ENCODE peak calls at places on chromosomes 5 and 9, in seven cellular contexts. One of them, this sample, is unnamed.

GRCh38 chr9:104982543-104982942 is 54.6 kb upstream of the ABCA1 start:
- DNase-seq in mesenchymal stem cell: no peak
- DNase-seq in uterus: no peak
- DNase-seq in NCI-H1092: no peak
- DNase-seq in RWPE1: no peak
- DNase-seq in ureter: no peak
- DNase-seq in hepatic stellate cell: no peak
- DNase-seq in this sample: no peak

GRCh38 chr5:137498736-137499505 is at the start of gene SPOCK1:
- DNase-seq in mesenchymal stem cell: peak
- DNase-seq in uterus: peak
- DNase-seq in NCI-H1092: peak
- DNase-seq in RWPE1: peak
- DNase-seq in ureter: peak
- DNase-seq in hepatic stellate cell: peak
- DNase-seq in this sample: peak

GRCh38 chr5:149358818-149359217 is 972 bp downstream of the PCYOX1L start:
- DNase-seq in mesenchymal stem cell: peak
- DNase-seq in uterus: no peak
- DNase-seq in NCI-H1092: no peak
- DNase-seq in RWPE1: no peak
- DNase-seq in ureter: no peak
- DNase-seq in hepatic stellate cell: no peak
- DNase-seq in this sample: no peak

GRCh38 chr9:35078066-35078465 is 1.7 kb downstream of the FANCG start:
- DNase-seq in mesenchymal stem cell: no peak
- DNase-seq in uterus: no peak
- DNase-seq in NCI-H1092: no peak
- DNase-seq in RWPE1: no peak
- DNase-seq in ureter: no peak
- DNase-seq in hepatic stellate cell: no peak
- DNase-seq in this sample: no peak

GRCh38 chr9:131045300-131046092 is 36.5 kb downstream of the LAMC3 start:
- DNase-seq in mesenchymal stem cell: no peak
- DNase-seq in uterus: no peak
- DNase-seq in NCI-H1092: no peak
- DNase-seq in RWPE1: peak
- DNase-seq in ureter: no peak
- DNase-seq in hepatic stellate cell: no peak
- DNase-seq in this sample: no peak

GRCh38 chr9:14515564-14516198 is 177.6 kb downstream of the ZDHHC21 start:
- DNase-seq in mesenchymal stem cell: no peak
- DNase-seq in uterus: no peak
- DNase-seq in NCI-H1092: peak
- DNase-seq in RWPE1: no peak
- DNase-seq in ureter: no peak
- DNase-seq in hepatic stellate cell: no peak
- DNase-seq in this sample: no peak

GRCh38 chr5:57335092-57335491 is 147.5 kb downstream of the ACTBL2 start:
- DNase-seq in mesenchymal stem cell: peak
- DNase-seq in uterus: no peak
- DNase-seq in NCI-H1092: no peak
- DNase-seq in RWPE1: peak
- DNase-seq in ureter: no peak
- DNase-seq in hepatic stellate cell: peak
- DNase-seq in this sample: peak

GRCh38 chr5:103605277-103605676 is 42.7 kb upstream of the NUDT12 start:
- DNase-seq in mesenchymal stem cell: no peak
- DNase-seq in uterus: no peak
- DNase-seq in NCI-H1092: no peak
- DNase-seq in RWPE1: no peak
- DNase-seq in ureter: no peak
- DNase-seq in hepatic stellate cell: no peak
- DNase-seq in this sample: no peak

GRCh38 chr9:86341007-86341491 is 13.2 kb downstream of the TUT7 start:
- DNase-seq in mesenchymal stem cell: no peak
- DNase-seq in uterus: no peak
- DNase-seq in NCI-H1092: no peak
- DNase-seq in RWPE1: no peak
- DNase-seq in ureter: no peak
- DNase-seq in hepatic stellate cell: no peak
- DNase-seq in this sample: no peak

GRCh38 chr5:152113401-152113800 is 188.8 kb upstream of the GLRA1 start:
- DNase-seq in mesenchymal stem cell: no peak
- DNase-seq in uterus: no peak
- DNase-seq in NCI-H1092: no peak
- DNase-seq in RWPE1: no peak
- DNase-seq in ureter: no peak
- DNase-seq in hepatic stellate cell: no peak
- DNase-seq in this sample: peak

GRCh38 chr5:107869459-107870115 is 198.8 kb upstream of the EFNA5 start:
- DNase-seq in mesenchymal stem cell: peak
- DNase-seq in uterus: no peak
- DNase-seq in NCI-H1092: no peak
- DNase-seq in RWPE1: peak
- DNase-seq in ureter: no peak
- DNase-seq in hepatic stellate cell: peak
- DNase-seq in this sample: peak

GRCh38 chr9:35481347-35481975 is 8.4 kb upstream of the RUSC2 start:
- DNase-seq in mesenchymal stem cell: peak
- DNase-seq in uterus: peak
- DNase-seq in NCI-H1092: no peak
- DNase-seq in RWPE1: peak
- DNase-seq in ureter: no peak
- DNase-seq in hepatic stellate cell: peak
- DNase-seq in this sample: peak

GRCh38 chr9:128470560-128470959 is 14.8 kb downstream of the ODF2 start:
- DNase-seq in mesenchymal stem cell: peak
- DNase-seq in uterus: no peak
- DNase-seq in NCI-H1092: no peak
- DNase-seq in RWPE1: no peak
- DNase-seq in ureter: no peak
- DNase-seq in hepatic stellate cell: no peak
- DNase-seq in this sample: no peak

GRCh38 chr5:178818094-178818493 is 41.7 kb upstream of the ZNF354B start:
- DNase-seq in mesenchymal stem cell: no peak
- DNase-seq in uterus: no peak
- DNase-seq in NCI-H1092: no peak
- DNase-seq in RWPE1: no peak
- DNase-seq in ureter: no peak
- DNase-seq in hepatic stellate cell: no peak
- DNase-seq in this sample: no peak

GRCh38 chr9:1698991-1699390 is 316.2 kb upstream of the SMARCA2 start:
- DNase-seq in mesenchymal stem cell: no peak
- DNase-seq in uterus: no peak
- DNase-seq in NCI-H1092: no peak
- DNase-seq in RWPE1: no peak
- DNase-seq in ureter: no peak
- DNase-seq in hepatic stellate cell: no peak
- DNase-seq in this sample: no peak

GRCh38 chr9:4985376-4986266 is 549 bp downstream of the JAK2 start:
- DNase-seq in mesenchymal stem cell: peak
- DNase-seq in uterus: peak
- DNase-seq in NCI-H1092: peak
- DNase-seq in RWPE1: no peak
- DNase-seq in ureter: peak
- DNase-seq in hepatic stellate cell: no peak
- DNase-seq in this sample: peak